ENCODE peak calls at places on chromosome 4, in six cellular contexts. V, C, E, G, J and Y are unnamed samples.

GRCh38 chr4:186942745-186943606 is 219.3 kb upstream of the FAT1 start:
- DNase-seq in J (no peak), E (no peak), G (peak), C (peak), V (no peak), Y (no peak)

GRCh38 chr4:188781655-188782054 is 642.4 kb downstream of the TRIML1 start:
- DNase-seq in C (peak), V (no peak), E (peak), J (peak), G (peak), Y (no peak)

GRCh38 chr4:7539659-7540058 is 104.9 kb upstream of the PSAPL1 start:
- DNase-seq in E (peak), J (peak), C (no peak), V (no peak), G (no peak), Y (no peak)

GRCh38 chr4:94995684-94996394 is 238.1 kb downstream of the BMPR1B start:
- DNase-seq in E (peak), C (peak), V (no peak), J (peak), G (peak), Y (peak)

GRCh38 chr4:2248044-2248780 is 6.3 kb upstream of the HAUS3 start:
- DNase-seq in E (no peak), C (no peak), V (no peak), J (no peak), G (no peak), Y (no peak)

GRCh38 chr4:5952286-5953002 is 59.6 kb upstream of the CRMP1 start:
- DNase-seq in J (no peak), E (no peak), C (no peak), V (no peak), G (no peak), Y (no peak)

GRCh38 chr4:172707622-172708021 is 461.0 kb upstream of the GALNT7 start:
- DNase-seq in V (no peak), C (no peak), J (no peak), G (no peak), E (peak), Y (no peak)

GRCh38 chr4:186688150-186688943 is 35.3 kb downstream of the FAT1 start:
- DNase-seq in G (no peak), E (peak), C (no peak), J (peak), V (peak), Y (no peak)

GRCh38 chr4:170127758-170128157 is 38.0 kb upstream of the AADAT start:
- DNase-seq in G (no peak), V (no peak), J (no peak), C (no peak), E (no peak), Y (no peak)

GRCh38 chr4:16785800-16786527 is 112.5 kb downstream of the LDB2 start:
- DNase-seq in E (peak), G (peak), C (peak), V (no peak), J (no peak), Y (no peak)

GRCh38 chr4:53192017-53192416 is 173.8 kb downstream of the SCFD2 start:
- DNase-seq in J (no peak), C (no peak), V (no peak), G (no peak), E (no peak), Y (no peak)

DNA sequence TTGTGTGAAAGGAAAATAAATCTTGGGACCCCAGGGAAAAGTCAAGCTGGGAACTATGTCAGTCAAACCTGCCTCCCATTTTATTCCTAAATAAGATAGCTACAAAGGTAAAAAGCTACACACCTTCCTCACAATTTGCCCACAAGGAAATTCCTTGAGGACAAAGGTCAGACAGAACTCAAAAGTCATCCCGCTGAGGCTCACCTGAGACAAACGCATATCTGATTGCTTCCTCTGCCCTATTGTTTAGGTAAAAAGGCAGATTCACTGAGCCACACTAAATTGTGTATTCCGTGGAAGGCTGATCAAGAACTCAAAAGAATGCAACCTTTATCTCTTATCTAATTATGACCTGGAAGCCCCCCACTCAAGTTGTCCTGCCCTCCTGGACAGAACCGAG is 58.7 kb upstream of the MAML3 start:
- DNase-seq in G (no peak), V (no peak), J (no peak), C (no peak), E (peak), Y (no peak)
- H2AK5ac ChIP-seq in G (no peak), V (no peak), J (no peak), C (no peak), E (no peak), Y (no peak)

GRCh38 chr4:107619731-107620130 is 100.3 kb downstream of the PAPSS1 start:
- DNase-seq in V (no peak), G (peak), J (no peak), E (no peak), C (no peak), Y (no peak)

GRCh38 chr4:107624024-107624423 is 96.0 kb downstream of the PAPSS1 start:
- DNase-seq in C (no peak), G (no peak), V (no peak), J (no peak), E (no peak), Y (no peak)

GRCh38 chr4:107618656-107619055 is 101.4 kb downstream of the PAPSS1 start:
- DNase-seq in E (no peak), G (no peak), J (no peak), V (no peak), C (no peak), Y (no peak)

GRCh38 chr4:107619065-107619464 is 101.0 kb downstream of the PAPSS1 start:
- DNase-seq in G (peak), J (no peak), E (peak), V (no peak), C (peak), Y (no peak)

GRCh38 chr4:107622006-107622405 is 98.0 kb downstream of the PAPSS1 start:
- DNase-seq in E (no peak), C (no peak), J (no peak), G (no peak), V (no peak), Y (no peak)
- H2BK15ac ChIP-seq in E (no peak), C (no peak), J (no peak), G (no peak), V (no peak), Y (no peak)

GRCh38 chr4:138977525-138977924 is 38.1 kb upstream of the NOCT start:
- DNase-seq in G (no peak), C (no peak), E (peak), V (peak), J (peak), Y (no peak)

GRCh38 chr4:138978600-138978999 is 37.0 kb upstream of the NOCT start:
- DNase-seq in C (no peak), E (peak), G (no peak), J (no peak), V (no peak), Y (no peak)

GRCh38 chr4:138978028-138978585 is 37.5 kb upstream of the NOCT start:
- DNase-seq in C (no peak), E (peak), J (peak), V (peak), G (no peak), Y (no peak)

GRCh38 chr4:138981930-138982390 is 33.6 kb upstream of the NOCT start:
- DNase-seq in J (peak), V (peak), E (peak), G (peak), C (peak), Y (no peak)

GRCh38 chr4:138979742-138980141 is 35.8 kb upstream of the NOCT start:
- DNase-seq in G (no peak), C (no peak), V (peak), J (no peak), E (no peak), Y (no peak)
- H2AK5ac ChIP-seq in G (no peak), C (no peak), V (no peak), J (no peak), E (peak), Y (no peak)

GRCh38 chr4:85402371-85402770 is 72.6 kb upstream of the ARHGAP24 start:
- DNase-seq in G (peak), J (no peak), E (no peak), V (no peak), C (peak), Y (no peak)
- H2BK15ac ChIP-seq in G (no peak), J (no peak), E (no peak), V (no peak), C (no peak), Y (no peak)